ENCODE peak calls at places on chromosome 10, in four cellular contexts. Y, M, C and H are unnamed samples.

GRCh38 chr10:132545659-132546367 is 8.2 kb downstream of the INPP5A start:
- DNase-seq in Y (no peak), M (no peak), C (no peak), H (no peak)

GRCh38 chr10:113754768-113755167 is 3.3 kb downstream of the PLEKHS1 start:
- DNase-seq in Y (peak; percentile 91), M (no peak), C (no peak), H (peak; percentile 16)

GRCh38 chr10:105409370-105409769 is 768.3 kb downstream of the SORCS3 start:
- DNase-seq in Y (no peak), M (no peak), C (no peak), H (no peak)

GRCh38 chr10:79084012-79084971 is 15.5 kb downstream of the ZMIZ1 start:
- DNase-seq in Y (peak; percentile 87), M (peak; percentile 70), C (no peak), H (peak; percentile 82)

GRCh38 chr10:79206300-79207095 is 137.7 kb downstream of the ZMIZ1 start:
- DNase-seq in Y (no peak), M (no peak), C (no peak), H (no peak)

GRCh38 chr10:98033515-98033914 is 3.1 kb upstream of the CRTAC1 start:
- DNase-seq in Y (no peak), M (no peak), C (no peak), H (no peak)

GRCh38 chr10:75211007-75211735 is 575 bp downstream of the VDAC2 start:
- DNase-seq in Y (peak; percentile 78), M (peak; percentile 47), C (peak; percentile 58), H (peak; percentile 63)

GRCh38 chr10:11145498-11145855 is 127.8 kb downstream of the CELF2 start:
- DNase-seq in Y (peak; percentile 59), M (peak; percentile 68), C (peak; percentile 58), H (peak; percentile 41)

GRCh38 chr10:50216894-50217293 is 34.4 kb downstream of the ASAH2 start:
- DNase-seq in Y (no peak), M (no peak), C (no peak), H (no peak)

GRCh38 chr10:7333995-7334964 is 76.6 kb downstream of the SFMBT2 start:
- DNase-seq in Y (no peak), M (no peak), C (peak; percentile 18), H (no peak)

GRCh38 chr10:97138777-97139317 is 46.9 kb downstream of the SLIT1 start:
- DNase-seq in Y (no peak), M (no peak), C (peak; percentile 77), H (no peak)

GRCh38 chr10:5590816-5591215 is 66.1 kb downstream of the CALML3 start:
- DNase-seq in Y (no peak), M (no peak), C (peak; percentile 40), H (no peak)

GRCh38 chr10:83983578-83984255 is 155.6 kb upstream of the GHITM start:
- DNase-seq in Y (no peak), M (no peak), C (no peak), H (no peak)

GRCh38 chr10:104329754-104330153 is 8.5 kb downstream of the ITPRIP start:
- DNase-seq in Y (no peak), M (no peak), C (no peak), H (no peak)

GRCh38 chr10:6154566-6154965 is 48.2 kb upstream of the PFKFB3 start:
- DNase-seq in Y (no peak), M (no peak), C (no peak), H (no peak)

GRCh38 chr10:123392182-123392930 is 238.2 kb downstream of the BUB3 start:
- DNase-seq in Y (no peak), M (peak; percentile 84), C (no peak), H (no peak)

GRCh38 chr10:61943699-61944444 is 42.4 kb downstream of the ARID5B start:
- DNase-seq in Y (no peak), M (peak; percentile 68), C (no peak), H (no peak)

GRCh38 chr10:91891285-91892001 is 17.8 kb downstream of the FGFBP3 start:
- DNase-seq in Y (no peak), M (no peak), C (no peak), H (no peak)

GRCh38 chr10:78177431-78178185 is 143.9 kb downstream of the RPS24 start:
- DNase-seq in Y (no peak), M (no peak), C (no peak), H (no peak)

GRCh38 chr10:77020426-77021040 is 617.1 kb downstream of the KCNMA1 start:
- DNase-seq in Y (no peak), M (no peak), C (peak; percentile 48), H (no peak)

GRCh38 chr10:21364196-21365114 is 161.0 kb downstream of the SKIDA1 start:
- DNase-seq in Y (peak; percentile 56), M (no peak), C (peak; percentile 47), H (peak; percentile 44)

GRCh38 chr10:3014968-3015367 is 52.4 kb upstream of the PFKP start:
- DNase-seq in Y (peak; percentile 54), M (no peak), C (no peak), H (no peak)

GRCh38 chr10:112183329-112184051 is at the start of gene GPAM:
- DNase-seq in Y (peak; percentile 93), M (peak; percentile 94), C (peak; percentile 94), H (peak; percentile 97)

GRCh38 chr10:103542764-103543616 is 49.5 kb downstream of the NEURL1 start:
- DNase-seq in Y (peak; percentile 48), M (peak; percentile 76), C (peak; percentile 49), H (peak; percentile 59)

GRCh38 chr10:17785276-17785935 is 23.7 kb upstream of the MRC1 start:
- DNase-seq in Y (no peak), M (no peak), C (no peak), H (no peak)